ENCODE peak calls at places on chromosomes 2 and 18, in five cellular contexts. One of them, this sample, is unnamed. For H3F3A, the result is how much of the 10 kb centered on the place peaks cover.

GRCh38 chr2:172996387-172996961 is 79.2 kb upstream of the MAP3K20 start:
- DNase-seq in MM.1S: no peak
- DNase-seq in GM23338: no peak
- DNase-seq in neural progenitor cell: no peak
- DNase-seq in PC-9: peak
- DNase-seq in this sample: peak

GRCh38 chr2:54504866-54505265 is 48.7 kb downstream of the SPTBN1 start:
- DNase-seq in MM.1S: no peak
- DNase-seq in GM23338: no peak
- DNase-seq in neural progenitor cell: no peak
- DNase-seq in PC-9: no peak
- DNase-seq in this sample: no peak

GRCh38 chr2:30692829-30693265 is 114.4 kb downstream of the CAPN13 start:
- DNase-seq in MM.1S: no peak
- DNase-seq in GM23338: no peak
- DNase-seq in neural progenitor cell: no peak
- DNase-seq in PC-9: no peak
- DNase-seq in this sample: no peak

GRCh38 chr2:45497355-45497754 is 113.7 kb downstream of the SRBD1 start:
- DNase-seq in MM.1S: peak
- DNase-seq in GM23338: no peak
- DNase-seq in neural progenitor cell: no peak
- DNase-seq in PC-9: no peak
- DNase-seq in this sample: no peak

GRCh38 chr2:170206246-170206645 is 28.3 kb downstream of the MYO3B start:
- DNase-seq in MM.1S: no peak
- DNase-seq in GM23338: no peak
- DNase-seq in neural progenitor cell: no peak
- DNase-seq in PC-9: no peak
- DNase-seq in this sample: no peak

GRCh38 chr18:68439672-68440071 is 275.2 kb downstream of the TMX3 start:
- DNase-seq in MM.1S: no peak
- DNase-seq in GM23338: no peak
- DNase-seq in neural progenitor cell: no peak
- DNase-seq in PC-9: no peak
- DNase-seq in this sample: no peak

GRCh38 chr18:24793742-24794141 is 333.3 kb downstream of the HRH4 start:
- DNase-seq in MM.1S: no peak
- DNase-seq in GM23338: no peak
- DNase-seq in neural progenitor cell: no peak
- DNase-seq in PC-9: no peak
- DNase-seq in this sample: no peak

GRCh38 chr2:238289574-238289973 is 1.2 kb upstream of the PER2 start:
- DNase-seq in MM.1S: no peak
- DNase-seq in GM23338: no peak
- DNase-seq in neural progenitor cell: peak
- DNase-seq in PC-9: no peak
- DNase-seq in this sample: no peak

GRCh38 chr18:27094621-27095020 is 90.5 kb downstream of the CHST9 start:
- DNase-seq in MM.1S: no peak
- DNase-seq in GM23338: no peak
- DNase-seq in neural progenitor cell: no peak
- DNase-seq in PC-9: no peak
- DNase-seq in this sample: no peak

GRCh38 chr2:12636837-12637581 is 79.7 kb upstream of the TRIB2 start:
- DNase-seq in MM.1S: no peak
- DNase-seq in GM23338: no peak
- DNase-seq in neural progenitor cell: no peak
- DNase-seq in PC-9: no peak
- DNase-seq in this sample: no peak

GRCh38 chr18:25147878-25148488 is 204.0 kb downstream of the ZNF521 start:
- DNase-seq in MM.1S: no peak
- DNase-seq in GM23338: no peak
- DNase-seq in neural progenitor cell: no peak
- DNase-seq in PC-9: no peak
- DNase-seq in this sample: no peak

GRCh38 chr2:113219889-113220641 is 46.3 kb downstream of the PSD4 start:
- DNase-seq in MM.1S: no peak
- DNase-seq in GM23338: no peak
- DNase-seq in neural progenitor cell: peak
- DNase-seq in PC-9: no peak
- DNase-seq in this sample: peak

GRCh38 chr2:189217546-189217945 is 38.0 kb upstream of the COL5A2 start:
- DNase-seq in MM.1S: no peak
- DNase-seq in GM23338: peak
- DNase-seq in neural progenitor cell: peak
- DNase-seq in PC-9: no peak
- DNase-seq in this sample: no peak

GRCh38 chr2:109247812-109248211 is 118.8 kb downstream of the SH3RF3 start:
- DNase-seq in MM.1S: no peak
- DNase-seq in GM23338: no peak
- DNase-seq in neural progenitor cell: no peak
- DNase-seq in PC-9: no peak
- DNase-seq in this sample: no peak

GRCh38 chr2:2849464-2850217 is 518.6 kb upstream of the MYT1L start:
- DNase-seq in MM.1S: no peak
- DNase-seq in GM23338: no peak
- DNase-seq in neural progenitor cell: no peak
- DNase-seq in PC-9: no peak
- DNase-seq in this sample: no peak

GRCh38 chr18:55275042-55275897 is 312.7 kb downstream of the TCF4 start:
- DNase-seq in MM.1S: peak
- DNase-seq in GM23338: peak
- DNase-seq in neural progenitor cell: no peak
- DNase-seq in PC-9: peak
- DNase-seq in this sample: peak

GRCh38 chr2:97742381-97742847 is 29.0 kb downstream of the ZAP70 start:
- DNase-seq in MM.1S: no peak
- DNase-seq in GM23338: no peak
- DNase-seq in neural progenitor cell: no peak
- DNase-seq in PC-9: no peak
- DNase-seq in this sample: peak

GRCh38 chr18:55781481-55781957 is 193.5 kb upstream of the TCF4 start:
- DNase-seq in MM.1S: no peak
- DNase-seq in GM23338: peak
- DNase-seq in neural progenitor cell: peak
- DNase-seq in PC-9: peak
- DNase-seq in this sample: peak

GRCh38 chr18:61894751-61895524 is 2.1 kb upstream of the RNF152 start:
- DNase-seq in MM.1S: no peak
- DNase-seq in GM23338: peak
- DNase-seq in neural progenitor cell: peak
- DNase-seq in PC-9: no peak
- DNase-seq in this sample: no peak

GRCh38 chr2:96404446-96405373 is 69.1 kb downstream of the NCAPH start:
- DNase-seq in MM.1S: no peak
- DNase-seq in GM23338: peak
- DNase-seq in neural progenitor cell: no peak
- DNase-seq in PC-9: peak
- DNase-seq in this sample: peak

GRCh38 chr2:55966431-55967118 is 43.0 kb upstream of the EFEMP1 start:
- DNase-seq in MM.1S: no peak
- DNase-seq in GM23338: no peak
- DNase-seq in neural progenitor cell: no peak
- DNase-seq in PC-9: no peak
- DNase-seq in this sample: no peak

GRCh38 chr2:65549262-65550036 is 117.0 kb upstream of the SPRED2 start:
- DNase-seq in MM.1S: no peak
- DNase-seq in GM23338: no peak
- DNase-seq in neural progenitor cell: no peak
- DNase-seq in PC-9: no peak
- DNase-seq in this sample: no peak

GRCh38 chr18:7234061-7234460 is 3.2 kb downstream of the LRRC30 start:
- DNase-seq in MM.1S: no peak
- DNase-seq in GM23338: no peak
- DNase-seq in neural progenitor cell: no peak
- DNase-seq in PC-9: no peak
- DNase-seq in this sample: no peak

GRCh38 chr2:205148756-205149155 is 533.5 kb upstream of the NRP2 start:
- DNase-seq in MM.1S: no peak
- DNase-seq in GM23338: no peak
- DNase-seq in neural progenitor cell: no peak
- DNase-seq in PC-9: no peak
- DNase-seq in this sample: no peak

GRCh38 chr2:217162533-217162932 is 302.7 kb upstream of the TNP1 start:
- DNase-seq in MM.1S: peak
- DNase-seq in GM23338: no peak
- DNase-seq in neural progenitor cell: peak
- DNase-seq in PC-9: peak
- DNase-seq in this sample: peak

GRCh38 chr2:86203614-86204013 is 4.4 kb downstream of the MRPL35 start:
- DNase-seq in MM.1S: no peak
- DNase-seq in GM23338: no peak
- DNase-seq in neural progenitor cell: no peak
- DNase-seq in PC-9: no peak
- DNase-seq in this sample: no peak

GRCh38 chr2:202215179-202215578 is 23.2 kb downstream of the SUMO1 start:
- DNase-seq in MM.1S: no peak
- DNase-seq in GM23338: no peak
- DNase-seq in neural progenitor cell: no peak
- DNase-seq in PC-9: no peak
- DNase-seq in this sample: no peak

GRCh38 chr2:177631702-177632101 is 239.1 kb downstream of the AGPS start:
- DNase-seq in MM.1S: no peak
- DNase-seq in GM23338: no peak
- DNase-seq in neural progenitor cell: no peak
- DNase-seq in PC-9: no peak
- DNase-seq in this sample: no peak

GRCh38 chr2:38446418-38446817 is 69.3 kb upstream of the ATL2 start:
- DNase-seq in MM.1S: no peak
- DNase-seq in GM23338: peak
- DNase-seq in neural progenitor cell: peak
- DNase-seq in PC-9: no peak
- DNase-seq in this sample: no peak
- TF ChIP-seq CTCF in MM.1S: no peak
- TF ChIP-seq CTCF in GM23338: peak
- TF ChIP-seq CTCF in neural progenitor cell: no peak
- TF ChIP-seq CTCF in PC-9: no peak
- TF ChIP-seq CTCF in this sample: peak

GRCh38 chr2:218895758-218896500 is 15.3 kb downstream of the WNT10A start:
- DNase-seq in MM.1S: no peak
- DNase-seq in GM23338: peak
- DNase-seq in neural progenitor cell: no peak
- DNase-seq in PC-9: peak
- DNase-seq in this sample: peak

GRCh38 chr2:218899147-218899546 is 18.5 kb downstream of the WNT10A start:
- DNase-seq in MM.1S: no peak
- DNase-seq in GM23338: no peak
- DNase-seq in neural progenitor cell: peak
- DNase-seq in PC-9: no peak
- DNase-seq in this sample: no peak

GRCh38 chr2:218897394-218898108 is 16.9 kb downstream of the WNT10A start:
- DNase-seq in MM.1S: peak
- DNase-seq in GM23338: no peak
- DNase-seq in neural progenitor cell: peak
- DNase-seq in PC-9: no peak
- DNase-seq in this sample: no peak

GRCh38 chr2:218896501-218897393 is 16.1 kb downstream of the WNT10A start:
- DNase-seq in MM.1S: peak
- DNase-seq in GM23338: peak
- DNase-seq in neural progenitor cell: peak
- DNase-seq in PC-9: peak
- DNase-seq in this sample: peak

GRCh38 chr2:218898109-218898878 is 17.6 kb downstream of the WNT10A start:
- DNase-seq in MM.1S: peak
- DNase-seq in GM23338: peak
- DNase-seq in neural progenitor cell: peak
- DNase-seq in PC-9: no peak
- DNase-seq in this sample: peak
- TF ChIP-seq EZH2 in MM.1S: no peak
- TF ChIP-seq EZH2 in GM23338: peak
- TF ChIP-seq EZH2 in neural progenitor cell: peak
- TF ChIP-seq EZH2 in PC-9: no peak
- TF ChIP-seq EZH2 in this sample: no peak

DNA sequence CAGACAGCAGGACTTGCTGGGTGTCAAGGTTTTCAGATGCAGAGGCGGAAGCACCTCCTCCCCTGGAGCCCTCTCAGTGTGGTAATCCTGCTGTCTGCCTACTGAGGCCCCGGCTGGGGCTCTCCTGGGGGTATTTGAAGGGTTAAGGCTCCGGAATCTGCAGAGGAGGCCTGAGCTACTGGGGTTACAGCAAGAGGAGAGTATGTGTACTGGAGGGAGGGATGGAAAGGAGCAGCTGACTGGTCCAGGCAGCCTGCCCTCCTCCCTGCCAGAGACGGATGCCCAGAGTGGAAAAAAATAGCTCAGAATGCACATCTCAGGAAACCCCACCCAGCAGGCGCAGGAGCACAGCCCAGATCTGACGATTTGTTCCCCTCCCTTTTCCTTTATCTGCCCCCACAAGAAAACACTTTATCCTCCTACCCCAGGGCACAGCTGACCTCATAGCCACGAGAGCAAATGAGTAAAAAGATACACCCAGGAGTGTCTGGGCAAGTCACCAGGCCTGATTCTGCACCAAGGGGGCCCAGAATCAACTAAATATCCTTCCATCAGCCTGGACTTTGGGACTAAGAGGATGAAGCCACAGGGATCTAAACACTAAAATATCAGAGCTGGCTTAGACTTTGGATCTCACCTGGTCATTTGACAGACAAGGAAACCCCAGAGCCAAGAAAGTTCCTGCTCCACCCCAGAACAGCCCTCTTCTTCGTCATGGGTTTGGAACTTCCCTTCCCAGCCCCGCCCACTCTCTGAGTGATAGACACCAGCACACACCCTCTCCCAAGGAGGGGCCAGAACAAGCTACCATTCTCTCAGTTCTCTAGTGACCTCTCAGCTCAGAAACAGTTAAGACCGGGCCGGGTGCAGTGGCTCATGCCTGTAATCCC is 5.5 kb downstream of the TMBIM1 start:
- DNase-seq in MM.1S: peak
- DNase-seq in GM23338: peak
- DNase-seq in neural progenitor cell: peak
- DNase-seq in PC-9: peak
- DNase-seq in this sample: peak
- H3F3A ChIP-seq in MM.1S: under half
- H3F3A ChIP-seq in GM23338: under half
- H3F3A ChIP-seq in neural progenitor cell: under half
- H3F3A ChIP-seq in PC-9: half or more
- H3F3A ChIP-seq in this sample: under half

GRCh38 chr2:26938399-26938798 is 32.0 kb upstream of the MAPRE3 start:
- DNase-seq in MM.1S: no peak
- DNase-seq in GM23338: no peak
- DNase-seq in neural progenitor cell: no peak
- DNase-seq in PC-9: no peak
- DNase-seq in this sample: no peak

GRCh38 chr2:26945991-26946750 is 24.3 kb upstream of the MAPRE3 start:
- DNase-seq in MM.1S: no peak
- DNase-seq in GM23338: no peak
- DNase-seq in neural progenitor cell: peak
- DNase-seq in PC-9: no peak
- DNase-seq in this sample: no peak

GRCh38 chr2:26940001-26940400 is 30.4 kb upstream of the MAPRE3 start:
- DNase-seq in MM.1S: no peak
- DNase-seq in GM23338: no peak
- DNase-seq in neural progenitor cell: no peak
- DNase-seq in PC-9: no peak
- DNase-seq in this sample: no peak

GRCh38 chr2:26941486-26941885 is 29.0 kb upstream of the MAPRE3 start:
- DNase-seq in MM.1S: no peak
- DNase-seq in GM23338: no peak
- DNase-seq in neural progenitor cell: no peak
- DNase-seq in PC-9: peak
- DNase-seq in this sample: peak

GRCh38 chr2:26942543-26943295 is 27.7 kb upstream of the MAPRE3 start:
- DNase-seq in MM.1S: peak
- DNase-seq in GM23338: peak
- DNase-seq in neural progenitor cell: peak
- DNase-seq in PC-9: no peak
- DNase-seq in this sample: peak
- TF ChIP-seq CTCF in MM.1S: peak
- TF ChIP-seq CTCF in GM23338: peak
- TF ChIP-seq CTCF in neural progenitor cell: peak
- TF ChIP-seq CTCF in PC-9: peak
- TF ChIP-seq CTCF in this sample: peak